ENCODE peak calls at places on chromosomes 12 and 14, in seven cellular contexts. M is progenitor cell of endocrine pancreas, G is PC-3, I is endodermal cell, H is retinal pigment epithelial cell, C is Calu3, X is WTC11. R is an unnamed sample.

GRCh38 chr12:131011165-131012079 is 57.7 kb downstream of the ADGRD1 start:
- DNase-seq in C (no peak), M (no peak), H (no peak), I (no peak), G (no peak), X (no peak), R (no peak)

GRCh38 chr12:124555168-124555928 is 12.1 kb downstream of the NCOR2 start:
- DNase-seq in M (no peak), I (no peak), C (no peak), G (no peak), H (no peak), X (no peak), R (no peak)

GRCh38 chr14:71586131-71586893 is 345.9 kb upstream of the RGS6 start:
- DNase-seq in M (no peak), C (no peak), I (no peak), G (no peak), H (no peak), X (no peak), R (no peak)

GRCh38 chr12:112963227-112963861 is 15.0 kb upstream of the OAS2 start:
- DNase-seq in C (no peak), M (no peak), I (peak; percentile 53), X (no peak), G (no peak), H (no peak), R (no peak)

GRCh38 chr14:36721877-36722276 is 60.2 kb downstream of the PAX9 start:
- DNase-seq in M (no peak), I (no peak), X (no peak), C (no peak), H (no peak), G (no peak), R (no peak)

GRCh38 chr12:131389051-131390013 is 321.6 kb upstream of the SFSWAP start:
- DNase-seq in C (no peak), I (peak; percentile 36), M (no peak), X (no peak), H (no peak), G (no peak), R (no peak)

GRCh38 chr12:100163416-100164152 is 20.9 kb upstream of the BLTP3B start:
- DNase-seq in M (peak; percentile 44), I (peak; percentile 97), H (peak; percentile 24), C (peak; percentile 88), X (peak; percentile 86), G (peak; percentile 89), R (peak; percentile 75)

GRCh38 chr12:12470751-12471300 is 91.8 kb downstream of the DUSP16 start:
- DNase-seq in X (no peak), C (no peak), I (no peak), H (no peak), M (no peak), G (peak; percentile 43), R (no peak)

GRCh38 chr14:99790978-99791376 is 2.2 kb upstream of the EML1 start:
- DNase-seq in H (no peak), X (no peak), C (no peak), I (no peak), M (no peak), G (no peak), R (no peak)

GRCh38 chr12:3065300-3065699 is 11.9 kb upstream of the TSPAN9 start:
- DNase-seq in M (no peak), H (no peak), X (peak; percentile 1), C (no peak), G (no peak), I (peak; percentile 38), R (no peak)

GRCh38 chr14:89428556-89429196 is 11.6 kb upstream of the FOXN3 start:
- DNase-seq in X (no peak), I (peak; percentile 65), C (no peak), H (no peak), G (no peak), M (no peak), R (no peak)

GRCh38 chr12:27246141-27246540 is 2.1 kb downstream of the STK38L start:
- DNase-seq in C (no peak), I (no peak), X (no peak), H (no peak), G (no peak), M (no peak), R (no peak)

GRCh38 chr12:109678732-109679131 is 34.9 kb upstream of the FAM222A start:
- DNase-seq in G (no peak), I (peak; percentile 68), H (no peak), M (no peak), X (no peak), C (no peak), R (no peak)

GRCh38 chr12:2489266-2489665 is 305.5 kb upstream of the FKBP4 start:
- DNase-seq in I (peak; percentile 79), M (no peak), C (no peak), G (no peak), X (no peak), H (no peak), R (no peak)

GRCh38 chr12:6788972-6789905 is at the start of gene CD4:
- DNase-seq in I (peak; percentile 74), M (no peak), G (no peak), H (no peak), X (no peak), C (no peak), R (no peak)

GRCh38 chr12:1915082-1915968 is 3.1 kb downstream of the CACNA2D4 start:
- DNase-seq in M (peak; percentile 11), H (no peak), G (no peak), I (peak; percentile 51), X (no peak), C (no peak), R (no peak)

DNA sequence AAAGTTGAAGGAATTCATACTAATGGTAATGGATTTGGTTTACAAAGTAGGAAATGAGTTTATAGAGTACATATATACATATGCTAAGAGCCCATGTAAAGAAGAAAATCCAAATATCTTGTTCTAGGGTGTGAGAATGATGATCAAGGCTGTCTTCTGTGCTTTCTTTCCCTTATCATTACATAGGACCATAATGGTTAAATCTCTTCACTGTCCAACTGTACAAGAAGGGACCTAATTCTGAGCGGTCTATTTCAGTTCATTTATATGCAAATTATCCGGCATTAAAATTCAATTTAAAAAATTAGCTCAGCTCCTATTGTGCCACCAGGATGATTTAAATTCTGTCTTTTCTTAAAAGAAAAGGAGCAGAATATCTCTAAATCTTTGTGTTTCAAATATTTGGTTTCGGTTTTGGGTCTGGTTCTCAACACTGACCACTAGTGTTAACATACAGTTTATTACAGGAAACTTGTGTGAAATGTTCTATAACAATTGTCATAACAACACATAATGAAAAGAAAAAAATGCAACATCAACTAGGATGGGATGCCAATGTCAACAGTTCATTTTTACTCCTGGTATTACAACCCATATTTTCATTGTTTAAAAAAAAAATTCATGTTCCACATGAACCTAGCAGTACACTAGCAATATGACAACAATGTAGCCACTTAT is 16.8 kb downstream of the OR4K1 start:
- DNase-seq in I (no peak), C (no peak), M (no peak), H (no peak), G (peak; percentile 32), X (no peak), R (no peak)
- TF ChIP-seq CTCF in I (no peak), C (no peak), M (no peak), H (no peak), G (peak; percentile 49), X (no peak), R (no peak)

GRCh38 chr14:53127832-53128231 is 25.3 kb downstream of the DDHD1 start:
- DNase-seq in I (no peak), G (no peak), C (no peak), M (no peak), X (no peak), H (no peak), R (no peak)
- TF ChIP-seq CTCF in I (no peak), G (no peak), C (no peak), M (no peak), X (no peak), H (no peak), R (no peak)

GRCh38 chr14:106436310-106436905 is 910.0 kb downstream of the TMEM121 start:
- DNase-seq in X (peak; percentile 20), H (no peak), C (peak; percentile 67), G (no peak), M (no peak), I (peak; percentile 57), R (no peak)
- TF ChIP-seq CTCF in X (peak; percentile 25), H (no peak), C (peak; percentile 20), G (no peak), M (no peak), I (peak; percentile 36), R (no peak)

GRCh38 chr14:43792980-43793379 is 714.1 kb downstream of the FSCB start:
- DNase-seq in X (no peak), I (no peak), H (no peak), G (no peak), M (no peak), C (no peak), R (no peak)

GRCh38 chr14:43793579-43793978 is 713.5 kb downstream of the FSCB start:
- DNase-seq in C (no peak), H (no peak), M (no peak), G (no peak), I (no peak), X (no peak), R (no peak)

GRCh38 chr14:43790681-43791080 is 716.4 kb downstream of the FSCB start:
- DNase-seq in I (no peak), X (no peak), C (no peak), H (no peak), M (no peak), G (peak; percentile 56), R (no peak)

DNA sequence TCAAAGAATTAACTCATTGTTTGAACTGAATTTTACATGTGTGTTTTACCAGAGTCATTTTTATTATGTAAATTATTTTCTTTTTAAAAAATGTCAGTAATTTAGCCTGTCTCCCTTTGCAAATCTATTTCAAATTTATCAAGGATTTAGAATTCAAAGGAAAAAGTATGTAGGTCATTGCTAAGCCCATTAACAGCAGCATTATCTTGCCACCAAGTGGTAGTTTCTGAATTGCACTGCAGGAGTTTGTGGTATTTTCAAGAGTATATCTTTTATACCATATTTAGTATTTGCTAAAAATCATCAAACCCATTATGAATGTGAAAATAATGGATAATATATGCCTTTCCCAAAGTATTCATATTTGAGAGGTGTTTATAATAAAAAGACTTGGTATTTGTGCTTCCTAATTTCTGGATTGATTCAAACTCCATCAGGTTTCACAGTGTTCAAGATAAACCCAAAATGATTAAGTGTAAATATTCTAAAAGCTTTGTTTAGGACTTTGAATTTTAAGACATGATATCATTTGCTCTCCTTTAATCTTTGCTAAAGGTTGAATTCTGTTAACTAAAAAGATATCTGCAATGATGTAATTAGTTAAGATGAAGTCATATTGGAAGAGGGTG is 711.4 kb downstream of the FSCB start:
- DNase-seq in G (peak; percentile 51), H (peak; percentile 13), I (no peak), M (no peak), X (no peak), C (no peak), R (no peak)
- TF ChIP-seq CTCF in G (peak; percentile 63), H (peak; percentile 68), I (peak; percentile 77), M (peak; percentile 68), X (no peak), C (no peak), R (peak; percentile 45)

DNA sequence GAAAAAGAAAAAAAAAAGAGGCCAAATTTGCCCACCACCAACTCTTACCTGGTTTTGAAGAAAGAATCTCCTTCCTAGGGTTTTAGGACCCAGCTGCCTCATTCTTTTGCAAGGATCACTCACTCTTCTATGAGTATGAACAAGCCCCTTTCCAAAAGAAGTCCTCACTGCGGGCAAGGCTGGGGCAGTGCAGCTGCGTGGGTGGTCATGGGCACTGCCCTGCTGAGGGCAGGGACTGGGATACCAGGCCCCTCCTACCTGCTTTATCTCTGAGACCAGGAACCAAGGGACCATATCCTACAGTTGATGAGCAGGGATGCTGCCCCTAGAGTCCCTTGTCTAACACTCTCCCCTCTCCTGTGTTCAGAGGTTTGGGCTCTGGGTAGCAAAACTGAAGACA is 20.6 kb downstream of the HPD start:
- DNase-seq in I (peak; percentile 48), X (no peak), C (no peak), M (no peak), G (no peak), H (no peak), R (no peak)
- TF ChIP-seq CTCF in I (no peak), X (no peak), C (no peak), M (no peak), G (no peak), H (no peak), R (no peak)